ENCODE peak calls at places on chromosomes 6 and 20, in nine cellular contexts. A, K, Q, C, T, B, V, L and G are unnamed samples.
A peak's percentile ranks its signal among the peaks of the same experiment; 100 is the strongest.

GRCh38 chr6:123953920-123954319 is 150.3 kb downstream of the NKAIN2 start:
- DNase-seq in K (no peak), A (no peak), B (no peak), Q (no peak), V (no peak), C (no peak), L (no peak), T (peak; percentile 2), G (no peak)

GRCh38 chr6:80767808-80768207 is 661.3 kb downstream of the BCKDHB start:
- DNase-seq in V (no peak), A (peak; percentile 96), T (peak; percentile 57), L (peak; percentile 84), C (no peak), K (peak; percentile 65), Q (no peak), B (no peak), G (no peak)

GRCh38 chr6:25085761-25086160 is 150.0 kb upstream of the RIPOR2 start:
- DNase-seq in C (no peak), K (peak; percentile 70), A (no peak), Q (no peak), T (no peak), B (peak; percentile 7), L (no peak), V (peak; percentile 16), G (peak; percentile 20)

GRCh38 chr20:2837561-2837960 is 2.9 kb downstream of the PCED1A start:
- DNase-seq in K (no peak), T (no peak), B (no peak), C (no peak), Q (no peak), A (no peak), V (no peak), L (no peak), G (no peak)

GRCh38 chr20:60752741-60753420 is 499.2 kb upstream of the CDH4 start:
- DNase-seq in K (no peak), Q (no peak), B (no peak), V (no peak), A (no peak), L (no peak), C (no peak), T (no peak), G (no peak)

GRCh38 chr6:6931047-6932025 is 176.4 kb upstream of the RREB1 start:
- DNase-seq in L (no peak), Q (no peak), K (no peak), C (no peak), V (peak; percentile 28), B (peak; percentile 19), A (no peak), T (no peak), G (no peak)

GRCh38 chr6:36666726-36667591 is 11.6 kb upstream of the CDKN1A start:
- DNase-seq in V (peak; percentile 74), K (peak; percentile 97), B (peak; percentile 79), C (no peak), T (peak; percentile 99), A (peak; percentile 98), Q (peak; percentile 78), L (peak; percentile 89), G (peak; percentile 76)

GRCh38 chr20:2585811-2586210 is 49.4 kb downstream of the TMC2 start:
- DNase-seq in T (peak; percentile 60), V (no peak), K (peak; percentile 28), C (no peak), Q (no peak), A (peak; percentile 88), L (no peak), B (no peak), G (no peak)

GRCh38 chr6:11198663-11199603 is 33.5 kb downstream of the NEDD9 start:
- DNase-seq in T (no peak), K (no peak), Q (no peak), A (no peak), C (no peak), L (no peak), B (no peak), V (no peak), G (peak; percentile 20)

GRCh38 chr6:151291145-151292055 is 51.6 kb downstream of the AKAP12 start:
- DNase-seq in Q (peak; percentile 60), C (peak; percentile 28), T (no peak), L (peak; percentile 84), A (peak; percentile 49), B (no peak), K (peak; percentile 96), V (no peak), G (no peak)

GRCh38 chr6:167441653-167442644 is 117.1 kb downstream of the TTLL2 start:
- DNase-seq in K (peak; percentile 1), T (no peak), B (no peak), L (no peak), V (no peak), A (no peak), C (no peak), Q (peak; percentile 30), G (no peak)

GRCh38 chr6:38188677-38189335 is 369.3 kb downstream of the ZFAND3 start:
- DNase-seq in L (no peak), V (no peak), T (no peak), Q (no peak), C (no peak), B (no peak), A (no peak), K (no peak), G (no peak)

GRCh38 chr6:38185244-38185643 is 365.7 kb downstream of the ZFAND3 start:
- DNase-seq in Q (no peak), V (no peak), K (no peak), B (no peak), C (no peak), A (no peak), T (no peak), L (no peak), G (no peak)

GRCh38 chr6:38187688-38188590 is 368.4 kb downstream of the ZFAND3 start:
- DNase-seq in L (no peak), A (no peak), T (no peak), V (no peak), Q (no peak), B (no peak), K (no peak), C (no peak), G (no peak)

GRCh38 chr6:38185752-38186151 is 366.2 kb downstream of the ZFAND3 start:
- DNase-seq in A (no peak), K (no peak), T (no peak), Q (no peak), B (no peak), C (no peak), V (no peak), L (no peak), G (no peak)

GRCh38 chr6:38187285-38187684 is 367.8 kb downstream of the ZFAND3 start:
- DNase-seq in K (no peak), C (no peak), B (no peak), V (no peak), Q (no peak), L (no peak), T (no peak), A (no peak), G (no peak)
- TF ChIP-seq CTCF in K (no peak), C (no peak), B (no peak), V (no peak), Q (peak; percentile 4), L (no peak), T (no peak), A (no peak), G (no peak)

GRCh38 chr20:36501367-36502006 is 39.8 kb upstream of the MYL9 start:
- DNase-seq in A (no peak), K (no peak), V (no peak), Q (no peak), T (no peak), B (no peak), C (no peak), L (peak; percentile 17), G (peak; percentile 57)

GRCh38 chr20:36507746-36508145 is 33.6 kb upstream of the MYL9 start:
- DNase-seq in K (no peak), B (no peak), Q (no peak), A (no peak), C (no peak), V (no peak), T (no peak), L (peak; percentile 46), G (no peak)

GRCh38 chr20:36504295-36504694 is 37.0 kb upstream of the MYL9 start:
- DNase-seq in B (no peak), K (no peak), A (no peak), L (no peak), Q (no peak), T (no peak), V (no peak), C (no peak), G (no peak)

DNA sequence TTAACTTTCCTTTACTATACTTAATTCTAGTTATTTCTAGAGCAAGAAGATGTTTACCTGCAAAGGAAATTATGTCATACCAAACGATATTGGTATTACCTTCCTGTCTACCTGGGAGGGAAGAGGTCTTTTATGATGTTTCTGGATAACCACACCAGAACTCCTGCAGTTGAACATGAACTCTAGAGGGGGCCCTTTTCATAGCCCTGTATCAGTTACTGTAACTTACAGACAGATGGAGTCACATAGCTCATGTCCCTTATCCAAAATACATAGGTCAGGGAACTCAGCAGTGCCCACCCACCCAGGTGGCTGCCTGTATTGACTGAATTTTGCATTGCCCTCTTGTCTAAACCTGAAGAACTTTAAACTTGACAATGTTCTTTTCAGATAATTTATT is 35.1 kb upstream of the MYL9 start:
- DNase-seq in L (no peak), K (no peak), T (no peak), C (no peak), V (peak; percentile 50), B (no peak), A (peak; percentile 33), Q (no peak), G (no peak)
- TF ChIP-seq CTCF in L (peak; percentile 24), K (peak; percentile 51), T (peak; percentile 37), C (no peak), V (peak; percentile 81), B (peak; percentile 24), A (peak; percentile 42), Q (no peak), G (peak; percentile 20)

DNA sequence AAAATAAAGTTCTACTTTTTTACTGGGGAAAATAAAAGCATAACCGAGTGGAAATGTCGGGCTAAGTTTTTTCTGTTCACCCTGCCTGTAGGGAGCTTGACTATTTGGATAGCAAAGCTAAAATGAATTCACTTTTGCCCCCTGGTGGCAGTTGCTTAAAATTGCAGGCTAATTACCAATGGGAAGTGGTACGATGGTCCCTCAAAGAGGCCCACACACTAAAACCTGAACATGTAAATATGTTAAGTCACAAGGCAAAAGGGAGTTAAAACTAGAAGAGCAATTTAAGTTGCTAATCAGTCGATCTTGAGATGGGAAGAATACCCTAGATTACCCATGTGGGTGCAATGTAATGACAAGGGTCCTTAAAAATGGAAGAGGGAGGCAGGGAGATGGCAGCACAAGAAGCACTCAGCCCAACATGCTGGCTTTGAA is 916 bp upstream of the SUN5 start:
- DNase-seq in A (peak; percentile 31), V (peak; percentile 41), Q (no peak), T (no peak), K (no peak), B (no peak), L (no peak), C (no peak), G (peak; percentile 43)
- TF ChIP-seq CTCF in A (peak; percentile 31), V (peak; percentile 81), Q (peak; percentile 35), T (peak; percentile 47), K (peak; percentile 39), B (peak; percentile 64), L (no peak), C (peak; percentile 83), G (no peak)

DNA sequence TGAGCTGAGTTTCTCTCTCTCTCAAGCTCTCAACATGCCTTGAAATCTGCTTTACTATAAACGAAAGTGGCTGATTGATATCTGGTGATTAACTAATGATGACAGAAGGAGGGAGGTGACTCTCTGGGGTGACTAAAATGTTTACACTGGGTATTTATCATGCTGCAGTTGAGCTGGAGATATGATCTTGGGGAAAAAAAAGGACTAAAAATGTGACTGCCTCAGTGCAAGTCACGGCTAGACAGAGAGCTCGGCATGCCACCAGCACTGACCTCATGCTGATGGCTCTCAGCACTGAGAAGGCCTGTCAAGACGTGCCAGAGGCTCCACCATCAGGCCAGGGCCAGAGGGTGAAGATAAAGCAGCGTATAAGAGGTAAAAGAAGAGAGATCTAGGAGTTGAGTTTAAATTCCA is 103.1 kb upstream of the SPACA1 start:
- DNase-seq in B (no peak), K (peak; percentile 37), C (peak; percentile 26), L (peak; percentile 89), A (peak; percentile 57), Q (peak; percentile 74), V (peak; percentile 58), T (peak; percentile 93), G (no peak)
- TF ChIP-seq CTCF in B (peak; percentile 15), K (peak; percentile 5), C (no peak), L (peak; percentile 15), A (peak; percentile 7), Q (peak; percentile 30), V (peak; percentile 53), T (peak; percentile 49), G (peak; percentile 17)